ENCODE peak calls at places on chromosomes 6 and 20, in ten cellular contexts. Y is HCT116, M is endothelial cell of umbilical vein, N is psoas muscle, W is fibroblast of lung, G is cardiac muscle cell, J is prostate gland, I is H9, H is ascending aorta, P is uterus. B is an unnamed sample.

GRCh38 chr6:34015576-34015975 is 130.3 kb downstream of the GRM4 start:
- DNase-seq in P (no peak), J (no peak), M (no peak), I (peak; percentile 74), G (no peak), H (no peak), Y (no peak), W (no peak), N (no peak), B (no peak)

GRCh38 chr20:53652090-53652858 is 58.6 kb upstream of the ZNF217 start:
- DNase-seq in M (no peak), P (no peak), I (no peak), H (no peak), W (peak; percentile 26), G (peak; percentile 27), N (no peak), Y (no peak), J (no peak), B (no peak)

GRCh38 chr20:58619847-58620431 is 31.1 kb upstream of the STX16 start:
- DNase-seq in M (no peak), N (peak; percentile 21), I (peak; percentile 62), W (no peak), P (no peak), G (no peak), J (no peak), H (no peak), Y (peak; percentile 38), B (peak; percentile 34)

GRCh38 chr20:32898721-32899120 is 40.0 kb downstream of the EFCAB8 start:
- DNase-seq in N (no peak), P (no peak), M (no peak), W (no peak), J (no peak), H (no peak), I (no peak), G (no peak), Y (no peak), B (no peak)

GRCh38 chr6:3269412-3269975 is 10.7 kb downstream of the PSMG4 start:
- DNase-seq in W (no peak), G (no peak), N (no peak), J (no peak), I (no peak), P (no peak), M (no peak), H (no peak), Y (no peak), B (no peak)

GRCh38 chr6:37994238-37994637 is 174.7 kb downstream of the ZFAND3 start:
- DNase-seq in G (peak; percentile 3), H (no peak), I (no peak), N (no peak), M (peak; percentile 52), P (no peak), J (no peak), W (no peak), Y (no peak), B (no peak)

GRCh38 chr20:10711903-10712373 is 38.1 kb upstream of the JAG1 start:
- DNase-seq in W (no peak), I (no peak), H (no peak), M (no peak), Y (no peak), P (no peak), N (no peak), J (no peak), G (no peak), B (no peak)

GRCh38 chr20:1617055-1617454 is 2.8 kb downstream of the SIRPB1 start:
- DNase-seq in N (no peak), J (no peak), H (no peak), G (no peak), P (no peak), W (no peak), I (no peak), Y (no peak), M (peak; percentile 94), B (no peak)

GRCh38 chr6:84739866-84740208 is 24.6 kb downstream of the TBX18 start:
- DNase-seq in I (no peak), M (no peak), N (no peak), Y (no peak), J (no peak), G (no peak), W (no peak), H (no peak), P (no peak), B (no peak)

GRCh38 chr6:3789018-3789895 is 37.7 kb upstream of the PXDC1 start:
- DNase-seq in P (no peak), N (no peak), G (no peak), M (no peak), J (no peak), W (peak; percentile 20), H (no peak), I (no peak), Y (no peak), B (no peak)

DNA sequence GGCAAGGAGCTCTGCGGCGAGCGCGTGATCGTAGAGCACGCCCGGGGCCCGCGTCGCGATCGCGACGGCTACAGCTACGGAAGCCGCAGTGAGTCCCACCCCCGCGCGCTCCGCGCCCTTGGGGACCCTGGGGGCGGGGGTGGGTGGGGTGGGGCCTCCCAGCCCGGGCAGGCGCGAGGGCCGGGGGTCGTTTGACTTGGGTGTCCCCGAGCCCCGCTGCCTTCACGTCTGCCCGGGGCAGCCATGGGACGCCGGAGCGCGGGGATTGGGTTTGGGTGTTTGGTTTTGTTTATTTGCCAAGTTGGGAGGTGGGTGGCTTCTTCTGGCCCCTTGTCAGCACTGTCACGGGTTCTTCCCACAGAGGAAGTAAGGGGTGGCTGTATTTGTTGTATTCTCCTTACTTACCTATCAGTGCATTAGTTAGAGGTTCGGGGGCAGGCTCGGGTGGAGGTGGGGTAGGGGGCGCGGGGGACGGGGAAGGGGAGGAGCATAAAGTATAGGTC is 777 bp downstream of the SRSF6 start:
- DNase-seq in P (peak; percentile 28), Y (no peak), M (peak; percentile 21), H (no peak), N (no peak), I (peak; percentile 51), G (no peak), J (no peak), W (no peak), B (no peak)
- H3K4me1 ChIP-seq in P (peaks cover 7% of the 10 kb centered on the region), Y (peaks cover 5% of the 10 kb centered on the region), M (peaks cover 16% of the 10 kb centered on the region), H (peaks cover 17% of the 10 kb centered on the region), N (peaks cover 17% of the 10 kb centered on the region), I (peaks cover 2% of the 10 kb centered on the region), G (peaks cover 6% of the 10 kb centered on the region), J (no peaks in the 10 kb centered on the region), W (no peaks in the 10 kb centered on the region), B (no peaks in the 10 kb centered on the region)

GRCh38 chr20:41951615-41952014 is 333.4 kb upstream of the CHD6 start:
- DNase-seq in H (no peak), P (no peak), N (no peak), Y (no peak), I (no peak), M (no peak), J (no peak), G (no peak), W (no peak), B (no peak)

GRCh38 chr20:41958391-41958790 is 340.2 kb upstream of the CHD6 start:
- DNase-seq in J (no peak), N (no peak), M (no peak), P (no peak), W (no peak), Y (no peak), I (no peak), H (no peak), G (no peak), B (no peak)

GRCh38 chr20:41960166-41960565 is 342.0 kb upstream of the CHD6 start:
- DNase-seq in G (no peak), W (no peak), J (no peak), N (no peak), I (no peak), M (no peak), H (no peak), Y (no peak), P (no peak), B (no peak)

GRCh38 chr20:41956316-41957050 is 338.3 kb upstream of the CHD6 start:
- DNase-seq in H (no peak), G (peak; percentile 37), I (peak; percentile 39), Y (no peak), N (no peak), P (no peak), W (no peak), J (no peak), M (peak; percentile 31), B (peak; percentile 45)
- TF ChIP-seq CTCF in H (no peak), G (peak; percentile 43), I (peak; percentile 88), Y (peak; percentile 58), N (peak; percentile 23), P (no peak), W (peak; percentile 10), J (peak; percentile 42), M (peak; percentile 64), B (peak; percentile 95)

DNA sequence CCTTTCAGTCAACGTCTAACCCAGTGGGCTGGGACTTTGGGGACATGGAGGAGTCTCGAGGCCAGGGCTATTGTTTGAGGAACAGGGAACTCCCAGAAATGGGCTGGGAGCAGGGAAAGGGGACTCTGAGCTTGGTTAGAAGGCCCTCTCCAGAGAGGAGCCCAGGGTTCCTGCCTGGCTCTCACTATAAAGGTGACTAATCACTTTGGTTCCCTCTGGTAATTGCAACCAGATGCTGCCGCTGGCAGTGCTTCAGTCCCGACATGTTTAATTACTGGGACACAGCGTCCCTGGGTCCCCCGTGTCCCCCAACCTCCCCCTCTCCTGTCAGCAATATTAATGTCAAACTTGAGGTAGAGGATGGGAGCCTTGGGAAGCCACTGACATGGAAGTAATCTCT is 5.0 kb upstream of the GDF5 start:
- DNase-seq in G (no peak), N (no peak), J (no peak), M (no peak), W (peak; percentile 77), Y (no peak), P (no peak), H (no peak), I (no peak), B (peak; percentile 42)
- H3K4me1 ChIP-seq in G (peaks cover 5% of the 10 kb centered on the region), N (no peaks in the 10 kb centered on the region), J (peaks cover 2% of the 10 kb centered on the region), M (peaks cover 12% of the 10 kb centered on the region), W (peaks cover 8% of the 10 kb centered on the region), Y (no peaks in the 10 kb centered on the region), P (no peaks in the 10 kb centered on the region), H (peaks cover 11% of the 10 kb centered on the region), I (no peaks in the 10 kb centered on the region), B (peaks cover 3% of the 10 kb centered on the region)

GRCh38 chr6:39811835-39812345 is 19.7 kb downstream of the DAAM2 start:
- DNase-seq in G (no peak), M (no peak), W (no peak), Y (no peak), P (no peak), J (no peak), N (no peak), H (no peak), I (no peak), B (no peak)

GRCh38 chr6:39815356-39815755 is 23.2 kb downstream of the DAAM2 start:
- DNase-seq in P (no peak), Y (no peak), I (no peak), M (no peak), N (no peak), J (no peak), W (no peak), H (no peak), G (no peak), B (no peak)

GRCh38 chr6:39812496-39812852 is 20.3 kb downstream of the DAAM2 start:
- DNase-seq in M (no peak), N (no peak), I (no peak), W (no peak), P (no peak), G (no peak), Y (no peak), J (no peak), H (no peak), B (no peak)

GRCh38 chr6:39814236-39814635 is 22.1 kb downstream of the DAAM2 start:
- DNase-seq in J (no peak), P (no peak), W (no peak), H (no peak), M (no peak), Y (no peak), N (no peak), G (no peak), I (no peak), B (no peak)

GRCh38 chr6:39812853-39813533 is 20.8 kb downstream of the DAAM2 start:
- DNase-seq in N (no peak), P (peak; percentile 51), W (peak; percentile 75), J (no peak), G (no peak), M (no peak), H (no peak), Y (no peak), I (no peak), B (no peak)
- TF ChIP-seq CTCF in N (no peak), P (peak; percentile 20), W (peak; percentile 28), J (no peak), G (peak; percentile 51), M (no peak), H (no peak), Y (no peak), I (no peak), B (no peak)

B was measured in BE2C.